ENCODE peak calls at places on chromosome 20, in nine cellular contexts. W, Z, B, F, E, Q, G, M and L are unnamed samples.
A peak's percentile ranks its signal among the peaks of the same experiment; 100 is the strongest.

GRCh38 chr20:38990728-38991127 is 28.6 kb downstream of the DHX35 start:
- DNase-seq in Q (no peak), W (no peak), G (no peak), B (no peak), Z (no peak), F (no peak), M (no peak), E (no peak), L (no peak)

GRCh38 chr20:25308671-25309394 is 60.9 kb downstream of the PYGB start:
- DNase-seq in Z (no peak), B (peak; percentile 88), W (no peak), F (no peak), Q (peak; percentile 81), E (no peak), M (no peak), G (peak; percentile 63), L (no peak)

GRCh38 chr20:48486065-48486464 is 341.7 kb downstream of the PREX1 start:
- DNase-seq in W (no peak), G (no peak), M (no peak), Z (no peak), F (no peak), E (no peak), Q (no peak), B (no peak), L (no peak)

GRCh38 chr20:57247292-57247975 is 19.0 kb downstream of the BMP7 start:
- DNase-seq in Q (no peak), E (no peak), Z (no peak), B (no peak), G (no peak), M (no peak), F (no peak), W (no peak), L (no peak)

GRCh38 chr20:48550814-48551213 is 277.0 kb downstream of the PREX1 start:
- DNase-seq in F (no peak), Z (no peak), B (no peak), W (no peak), E (no peak), Q (no peak), M (no peak), G (no peak), L (no peak)

GRCh38 chr20:11989018-11989771 is 71.5 kb downstream of the BTBD3 start:
- DNase-seq in G (no peak), Q (no peak), Z (no peak), B (no peak), E (no peak), W (no peak), F (no peak), M (no peak), L (no peak)

GRCh38 chr20:4154958-4155411 is 139.6 kb upstream of the RNF24 start:
- DNase-seq in B (no peak), M (no peak), Z (no peak), Q (no peak), F (no peak), E (no peak), W (peak; percentile 11), G (no peak), L (no peak)

GRCh38 chr20:43262341-43262740 is 72.6 kb upstream of the PTPRT start:
- DNase-seq in B (no peak), Z (no peak), F (no peak), M (no peak), W (no peak), G (no peak), E (no peak), Q (no peak), L (no peak)

GRCh38 chr20:63071541-63072181 is 64.9 kb upstream of the BHLHE23 start:
- DNase-seq in G (peak; percentile 54), Z (peak; percentile 24), W (no peak), Q (peak; percentile 64), M (peak; percentile 49), B (peak; percentile 94), E (peak; percentile 55), F (no peak), L (peak; percentile 84)

GRCh38 chr20:38873050-38873581 is 53.1 kb upstream of the FAM83D start:
- DNase-seq in M (no peak), B (no peak), Q (no peak), F (no peak), W (no peak), Z (peak; percentile 67), E (peak; percentile 84), G (no peak), L (no peak)

GRCh38 chr20:12180107-12180661 is 262.5 kb downstream of the BTBD3 start:
- DNase-seq in M (no peak), G (no peak), F (no peak), Q (no peak), W (no peak), B (no peak), E (no peak), Z (no peak), L (no peak)

GRCh38 chr20:2578430-2579192 is 42.2 kb downstream of the TMC2 start:
- DNase-seq in F (no peak), Z (no peak), W (no peak), M (no peak), Q (no peak), G (no peak), B (no peak), E (no peak), L (peak; percentile 43)

GRCh38 chr20:47412073-47412472 is 55.6 kb upstream of the ZMYND8 start:
- DNase-seq in Z (no peak), G (no peak), B (no peak), Q (no peak), E (no peak), M (no peak), F (no peak), W (no peak), L (no peak)

GRCh38 chr20:15842872-15843271 is 730.4 kb downstream of the KIF16B start:
- DNase-seq in G (no peak), F (no peak), W (no peak), Q (no peak), B (no peak), M (no peak), Z (no peak), E (no peak), L (peak; percentile 22)